ENCODE peak calls at places on chromosomes 2 and 18, in five cellular contexts. T is H1, P is GM12878, X is A549, B is endothelial cell of umbilical vein. N is an unnamed sample.

GRCh38 chr2:152115952-152116351 is 17.1 kb upstream of the CACNB4 start:
- DNase-seq in T (no peak), P (no peak), X (no peak), B (no peak), N (no peak)

GRCh38 chr2:46770622-46771021 is 145.0 kb downstream of the MCFD2 start:
- DNase-seq in T (no peak), P (no peak), X (peak; percentile 55), B (no peak), N (no peak)

GRCh38 chr2:10135296-10136089 is 13.0 kb downstream of the RRM2 start:
- DNase-seq in T (no peak), P (no peak), X (no peak), B (no peak), N (no peak)

GRCh38 chr2:174078275-174078674 is 113.1 kb upstream of the SP3 start:
- DNase-seq in T (no peak), P (no peak), X (no peak), B (no peak), N (no peak)

GRCh38 chr2:47751856-47752414 is 31.0 kb upstream of the MSH6 start:
- DNase-seq in T (no peak), P (no peak), X (no peak), B (no peak), N (no peak)

GRCh38 chr2:37590119-37590571 is 81.3 kb downstream of the CDC42EP3 start:
- DNase-seq in T (no peak), P (no peak), X (no peak), B (peak; percentile 29), N (no peak)

GRCh38 chr2:12032421-12032820 is 286.0 kb downstream of the LPIN1 start:
- DNase-seq in T (no peak), P (peak; percentile 71), X (no peak), B (no peak), N (no peak)

GRCh38 chr2:157471078-157471477 is 27.2 kb upstream of the CYTIP start:
- DNase-seq in T (no peak), P (no peak), X (no peak), B (no peak), N (no peak)

GRCh38 chr2:6972067-6972710 is 55.0 kb downstream of the RNF144A start:
- DNase-seq in T (no peak), P (no peak), X (no peak), B (no peak), N (no peak)

GRCh38 chr2:220664272-220665107 is 907.6 kb downstream of the EPHA4 start:
- DNase-seq in T (no peak), P (no peak), X (no peak), B (no peak), N (no peak)

GRCh38 chr18:47882641-47883040 is 47.8 kb downstream of the SMAD2 start:
- DNase-seq in T (no peak), P (no peak), X (no peak), B (no peak), N (no peak)

GRCh38 chr2:69779258-69779989 is 37.5 kb downstream of the ANXA4 start:
- DNase-seq in T (no peak), P (no peak), X (peak; percentile 97), B (peak; percentile 23), N (peak; percentile 76)

GRCh38 chr2:77169426-77169825 is 352.8 kb downstream of the LRRTM4 start:
- DNase-seq in T (no peak), P (no peak), X (no peak), B (no peak), N (no peak)

GRCh38 chr2:229642371-229642770 is 72.0 kb downstream of the DNER start:
- DNase-seq in T (no peak), P (no peak), X (no peak), B (no peak), N (peak; percentile 23)

GRCh38 chr2:144241801-144242200 is 278.1 kb downstream of the ZEB2 start:
- DNase-seq in T (no peak), P (no peak), X (no peak), B (no peak), N (no peak)

GRCh38 chr2:29920130-29920577 is 1.2 kb downstream of the ALK start:
- DNase-seq in T (peak; percentile 96), P (no peak), X (peak; percentile 16), B (peak; percentile 14), N (no peak)

GRCh38 chr2:11466307-11467125 is 555 bp upstream of the E2F6 start:
- DNase-seq in T (no peak), P (no peak), X (peak; percentile 28), B (no peak), N (no peak)

GRCh38 chr18:2237706-2238105 is 333.6 kb downstream of the METTL4 start:
- DNase-seq in T (no peak), P (no peak), X (no peak), B (no peak), N (no peak)

GRCh38 chr18:28045176-28045810 is 131.6 kb downstream of the CDH2 start:
- DNase-seq in T (no peak), P (no peak), X (no peak), B (peak; percentile 50), N (no peak)

GRCh38 chr2:218368621-218369153 is 12.0 kb downstream of the CATIP start:
- DNase-seq in T (peak; percentile 54), P (no peak), X (no peak), B (no peak), N (no peak)

GRCh38 chr2:152638590-152638989 is 78.7 kb downstream of the PRPF40A start:
- DNase-seq in T (no peak), P (no peak), X (no peak), B (no peak), N (no peak)

GRCh38 chr18:32937007-32937540 is 164.3 kb upstream of the KLHL14 start:
- DNase-seq in T (no peak), P (no peak), X (no peak), B (no peak), N (no peak)

GRCh38 chr2:99348173-99348572 is 11.0 kb downstream of the EIF5B start:
- DNase-seq in T (no peak), P (peak; percentile 39), X (no peak), B (no peak), N (no peak)

GRCh38 chr2:29053223-29053622 is 21.1 kb downstream of the PCARE start:
- DNase-seq in T (no peak), P (no peak), X (no peak), B (no peak), N (peak; percentile 6)

GRCh38 chr2:85288244-85288725 is 39.5 kb downstream of the TGOLN2 start:
- DNase-seq in T (no peak), P (no peak), X (peak; percentile 86), B (no peak), N (peak; percentile 23)

GRCh38 chr2:169001116-169001815 is 29.9 kb downstream of the ABCB11 start:
- DNase-seq in T (no peak), P (no peak), X (no peak), B (peak; percentile 88), N (no peak)

GRCh38 chr2:226813148-226813701 is 13.6 kb upstream of the IRS1 start:
- DNase-seq in T (no peak), P (no peak), X (no peak), B (no peak), N (no peak)

GRCh38 chr2:230011617-230012016 is 57.1 kb downstream of the SLC16A14 start:
- DNase-seq in T (no peak), P (no peak), X (no peak), B (no peak), N (no peak)

GRCh38 chr2:241859436-241860183 is 916 bp upstream of the PDCD1 start:
- DNase-seq in T (no peak), P (no peak), X (no peak), B (no peak), N (no peak)

DNA sequence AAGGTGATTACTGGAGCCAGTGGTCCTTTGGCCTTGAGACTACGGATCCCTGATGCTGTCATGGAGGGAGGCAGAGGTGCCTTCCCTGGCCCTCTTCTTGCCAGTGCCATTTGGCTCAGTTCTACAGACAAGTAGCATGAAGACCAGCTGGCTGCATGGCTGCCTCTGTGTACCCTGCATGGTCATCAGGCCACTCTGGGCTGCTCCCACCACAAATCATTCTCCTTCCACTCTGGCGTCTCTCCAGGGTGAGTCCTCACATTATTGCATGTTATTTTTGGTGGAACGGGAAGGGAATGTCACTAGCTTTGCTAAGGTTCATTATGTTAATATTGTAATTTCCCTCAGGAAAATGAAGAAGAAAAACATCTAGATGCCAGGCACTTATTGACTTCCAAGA is 229.8 kb downstream of the VAPA start:
- DNase-seq in T (no peak), P (no peak), X (no peak), B (peak; percentile 58), N (no peak)
- TF ChIP-seq MAX in T (no peak), P (no peak), X (no peak), B (no peak), N (no peak)

GRCh38 chr2:120231564-120231973 is 8.4 kb upstream of the TMEM185B start:
- DNase-seq in T (no peak), P (no peak), X (no peak), B (no peak), N (no peak)

GRCh38 chr2:120229341-120229740 is 6.1 kb upstream of the TMEM185B start:
- DNase-seq in T (no peak), P (no peak), X (no peak), B (no peak), N (no peak)

GRCh38 chr2:120230515-120231471 is 7.6 kb upstream of the TMEM185B start:
- DNase-seq in T (no peak), P (no peak), X (no peak), B (no peak), N (no peak)

GRCh38 chr2:120233292-120233691 is 10.1 kb upstream of the TMEM185B start:
- DNase-seq in T (no peak), P (no peak), X (no peak), B (no peak), N (no peak)

GRCh38 chr2:120231974-120232635 is 8.9 kb upstream of the TMEM185B start:
- DNase-seq in T (no peak), P (peak; percentile 86), X (no peak), B (no peak), N (no peak)
- TF ChIP-seq MAX in T (no peak), P (no peak), X (no peak), B (no peak), N (no peak)

GRCh38 chr2:222442665-222443064 is 18.3 kb downstream of the SGPP2 start:
- DNase-seq in T (no peak), P (no peak), X (no peak), B (no peak), N (no peak)

GRCh38 chr2:222440670-222441422 is 16.5 kb downstream of the SGPP2 start:
- DNase-seq in T (no peak), P (no peak), X (no peak), B (peak; percentile 9), N (no peak)

GRCh38 chr2:222447144-222447543 is 22.8 kb downstream of the SGPP2 start:
- DNase-seq in T (no peak), P (no peak), X (no peak), B (no peak), N (no peak)

GRCh38 chr2:222448806-222449205 is 24.5 kb downstream of the SGPP2 start:
- DNase-seq in T (no peak), P (no peak), X (no peak), B (no peak), N (no peak)

GRCh38 chr2:222445226-222445625 is 20.9 kb downstream of the SGPP2 start:
- DNase-seq in T (no peak), P (no peak), X (no peak), B (no peak), N (no peak)
- TF ChIP-seq MAX in T (no peak), P (no peak), X (no peak), B (no peak), N (no peak)

DNA sequence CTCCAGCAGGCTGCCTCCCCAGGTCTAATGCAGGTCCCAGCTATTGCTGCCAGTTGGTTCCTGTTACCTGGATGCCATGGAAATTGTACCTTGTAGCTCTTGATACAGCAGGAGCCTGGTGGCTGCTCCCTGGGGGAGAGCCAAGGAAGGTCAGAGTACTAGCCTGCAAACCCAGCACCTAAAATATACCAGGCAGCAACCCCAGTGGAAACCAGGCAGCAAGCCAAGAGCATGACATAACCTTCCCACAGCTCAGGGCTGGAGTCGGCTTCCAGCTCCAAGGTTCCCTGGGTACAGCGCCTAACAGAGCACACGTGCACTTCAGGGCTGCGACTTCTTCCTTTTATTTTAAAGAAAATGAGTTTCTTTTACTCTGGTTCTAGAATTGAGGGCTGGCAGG is 30.3 kb downstream of the TNP1 start:
- DNase-seq in T (no peak), P (no peak), X (no peak), B (no peak), N (no peak)
- TF ChIP-seq MAX in T (no peak), P (no peak), X (no peak), B (no peak), N (no peak)

N was measured in HCT116.